ENCODE peak calls at places on chromosome 4, in five cellular contexts. R is right atrium auricular region, I is cardiac muscle cell, M is foreskin fibroblast, U is PC-3. Q is an unnamed sample.

GRCh38 chr4:151934766-151935165 is 174.0 kb upstream of the GATB start:
- DNase-seq in M (peak), R (no peak), U (no peak), I (no peak), Q (no peak)

GRCh38 chr4:21819086-21819485 is 129.5 kb downstream of the KCNIP4 start:
- DNase-seq in M (no peak), I (peak), R (no peak), U (no peak), Q (no peak)

GRCh38 chr4:100019821-100020220 is 69.7 kb upstream of the H2AZ1 start:
- DNase-seq in U (no peak), M (no peak), R (no peak), I (no peak), Q (no peak)

GRCh38 chr4:125704726-125705125 is 390.0 kb downstream of the FAT4 start:
- DNase-seq in M (no peak), U (peak), I (no peak), R (no peak), Q (no peak)

GRCh38 chr4:125044886-125045285 is 269.9 kb upstream of the FAT4 start:
- DNase-seq in R (no peak), I (no peak), M (no peak), U (no peak), Q (no peak)

GRCh38 chr4:110005461-110006056 is 92.9 kb downstream of the EGF start:
- DNase-seq in U (peak), M (peak), R (no peak), I (peak), Q (peak)

GRCh38 chr4:32775049-32775448 is 2054.9 kb downstream of the PCDH7 start:
- DNase-seq in R (no peak), U (peak), M (no peak), I (peak), Q (peak)

GRCh38 chr4:159107203-159107921 is 4.5 kb downstream of the RAPGEF2 start:
- DNase-seq in R (no peak), U (peak), M (no peak), I (no peak), Q (no peak)

GRCh38 chr4:22191565-22192301 is 243.2 kb upstream of the KCNIP4 start:
- DNase-seq in R (no peak), M (no peak), U (no peak), I (no peak), Q (no peak)

GRCh38 chr4:60805500-60806313 is 394.4 kb upstream of the ADGRL3 start:
- DNase-seq in R (no peak), M (peak), U (peak), I (peak), Q (peak)
- TF ChIP-seq CTCF in R (no peak), M (peak), U (peak), I (peak), Q (peak)

DNA sequence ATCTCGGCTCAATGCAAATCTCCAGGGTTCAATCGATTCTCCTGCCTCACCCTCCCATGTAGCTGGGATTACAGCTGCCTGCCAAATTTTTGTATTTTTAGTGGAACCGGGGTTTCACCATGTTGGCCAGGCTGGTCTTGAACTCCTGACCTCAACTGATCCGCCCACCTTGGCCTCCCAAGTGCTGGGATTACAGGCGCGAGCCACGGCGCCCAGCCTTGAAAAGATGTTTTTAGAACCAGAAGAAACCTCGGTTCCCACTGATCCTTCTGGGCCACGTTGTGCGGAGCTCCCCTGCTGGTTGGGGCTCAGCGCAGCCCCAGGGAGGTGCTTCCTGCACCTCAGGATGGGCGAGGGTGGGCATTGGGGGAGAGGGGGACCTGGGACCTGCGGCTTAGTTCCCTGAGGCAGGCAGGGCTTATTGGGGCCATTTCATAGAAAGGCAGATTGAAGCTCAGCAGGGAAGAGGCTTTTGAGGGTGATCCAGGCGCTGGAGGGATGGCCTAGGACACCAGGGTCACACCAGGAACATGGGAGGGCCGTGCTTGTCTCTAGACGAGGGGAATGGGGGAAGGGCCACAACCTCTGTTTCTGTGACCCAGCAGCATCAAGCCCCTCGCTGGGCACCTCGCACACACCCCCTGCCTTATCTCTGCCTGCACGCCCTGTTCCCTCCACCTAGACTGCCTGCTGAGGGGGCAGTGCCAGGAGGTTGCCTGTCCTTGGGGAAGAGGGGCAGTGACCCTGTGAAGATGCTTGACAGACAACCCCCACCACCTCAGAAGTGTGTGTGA is 6.3 kb upstream of the ADD1 start:
- DNase-seq in R (no peak), U (no peak), M (no peak), I (no peak), Q (no peak)
- H3K4me3 ChIP-seq in R (peak), U (no peak), M (no peak), I (no peak), Q (no peak)

DNA sequence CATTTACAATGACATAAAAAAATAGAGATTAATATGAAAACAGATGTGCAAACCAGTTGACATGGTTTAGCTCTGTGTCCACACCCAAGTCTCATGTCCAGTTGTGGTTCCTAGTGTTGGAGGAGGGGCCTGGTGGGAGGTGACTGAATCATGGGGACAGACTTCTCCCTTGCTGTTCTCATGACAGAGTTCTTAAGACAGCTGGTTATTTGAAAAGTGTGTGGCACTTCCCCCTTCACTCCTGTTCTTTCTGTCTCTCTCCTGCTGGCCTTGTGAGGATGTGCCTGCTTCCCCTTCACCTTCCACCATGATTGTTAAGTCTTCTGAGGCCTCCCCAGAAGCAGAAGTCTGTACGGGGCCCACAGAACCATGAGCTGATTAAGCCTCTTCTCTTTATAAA is 23.8 kb downstream of the CNOT6L start:
- DNase-seq in U (no peak), R (no peak), M (no peak), I (no peak), Q (no peak)
- TF ChIP-seq CTCF in U (no peak), R (no peak), M (no peak), I (no peak), Q (no peak)

DNA sequence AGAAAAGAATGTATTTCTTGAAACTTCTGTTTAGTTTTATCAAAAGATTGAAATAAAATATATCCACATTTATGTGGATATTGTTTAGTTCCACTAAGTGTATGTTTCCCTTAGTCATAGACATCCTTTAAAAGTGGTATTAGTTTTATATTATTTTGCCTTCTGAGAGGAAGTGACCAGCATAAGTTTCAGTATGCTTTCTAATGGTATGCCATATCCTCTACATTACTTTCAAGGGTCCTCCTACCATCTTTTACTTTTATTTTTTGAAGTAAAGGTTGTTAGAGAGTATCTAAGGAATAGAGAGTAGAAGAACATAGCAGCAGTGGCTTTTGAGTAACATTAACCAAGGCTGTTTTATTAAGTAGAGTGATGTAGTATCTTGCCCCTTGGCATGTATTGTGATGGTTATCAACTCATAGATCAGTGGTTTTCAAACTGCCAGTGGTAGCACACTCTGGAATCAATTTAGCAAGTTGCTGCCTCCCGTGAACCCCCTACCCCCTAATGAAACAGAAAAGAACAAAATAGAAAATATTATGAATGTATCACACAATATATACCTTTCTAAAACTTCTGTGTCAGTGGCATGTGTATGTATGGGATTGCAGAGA is 44.8 kb downstream of the RBPJ start:
- DNase-seq in R (no peak), I (no peak), U (no peak), M (no peak), Q (no peak)
- H3K4me3 ChIP-seq in R (no peak), I (no peak), U (no peak), M (no peak), Q (no peak)

GRCh38 chr4:7042697-7043464 is at the start of gene TADA2B:
- DNase-seq in M (peak), U (peak), I (peak), R (peak), Q (peak)
- TF ChIP-seq CTCF in M (no peak), U (no peak), I (peak), R (peak), Q (peak)